ENCODE peak calls at places on chromosomes 5 and 9, in eight cellular contexts. D is stimulated activated CD8-positive, alpha-beta memory T cell treated with anti-CD3 and anti-CD28 coated beads, Interleukin-2, amount 100 ng/mL, for 1 hour; L is NCI-H2081; U is ACHN; K is DMS153; N is HTR-8/SVneo; S is ELR; I is Right ventricle myocardium inferior. J is an unnamed sample.

GRCh38 chr9:35054185-35054835 is 18.1 kb downstream of the VCP start:
- DNase-seq in D (no peak), L (no peak), U (no peak), K (no peak), N (no peak), S (no peak), I (no peak), J (no peak)

GRCh38 chr9:91424403-91425176 is 958 bp upstream of the NFIL3 start:
- DNase-seq in D (peak), L (peak), U (peak), K (peak), N (no peak), S (peak), I (peak), J (peak)

GRCh38 chr5:173456751-173457171 is 128.5 kb upstream of the STC2 start:
- DNase-seq in D (no peak), L (no peak), U (no peak), K (no peak), N (peak), S (peak), I (no peak), J (no peak)

GRCh38 chr9:16293610-16294009 is 576.9 kb downstream of the BNC2 start:
- DNase-seq in D (no peak), L (no peak), U (no peak), K (no peak), N (no peak), S (no peak), I (no peak), J (no peak)

GRCh38 chr5:174503461-174504265 is 220.7 kb upstream of the MSX2 start:
- DNase-seq in D (no peak), L (no peak), U (no peak), K (peak), N (peak), S (peak), I (no peak), J (no peak)

GRCh38 chr5:81852277-81853004 is 101.5 kb upstream of the SSBP2 start:
- DNase-seq in D (no peak), L (peak), U (peak), K (no peak), N (no peak), S (no peak), I (no peak), J (no peak)

GRCh38 chr5:40570408-40571129 is 109.1 kb upstream of the PTGER4 start:
- DNase-seq in D (no peak), L (no peak), U (peak), K (no peak), N (no peak), S (peak), I (no peak), J (no peak)

GRCh38 chr9:136119259-136120118 is 814 bp upstream of the TMEM250 start:
- DNase-seq in D (no peak), L (no peak), U (peak), K (no peak), N (no peak), S (peak), I (no peak), J (no peak)

GRCh38 chr9:123776856-123777560 is 152.9 kb downstream of the DENND1A start:
- DNase-seq in D (no peak), L (peak), U (no peak), K (no peak), N (no peak), S (no peak), I (no peak), J (no peak)

GRCh38 chr5:181170996-181171395 is 23.6 kb downstream of the OR2V2 start:
- DNase-seq in D (no peak), L (no peak), U (peak), K (no peak), N (no peak), S (peak), I (no peak), J (no peak)

GRCh38 chr9:33924978-33925797 is 108.2 kb downstream of the UBE2R2 start:
- DNase-seq in D (no peak), L (peak), U (peak), K (no peak), N (peak), S (peak), I (no peak), J (no peak)

GRCh38 chr5:100900796-100901731 is 2.0 kb downstream of the ST8SIA4 start:
- DNase-seq in D (peak), L (peak), U (peak), K (peak), N (no peak), S (peak), I (peak), J (no peak)

GRCh38 chr5:1519631-1520141 is 4.1 kb downstream of the LPCAT1 start:
- DNase-seq in D (no peak), L (no peak), U (no peak), K (no peak), N (no peak), S (no peak), I (peak), J (peak)

GRCh38 chr5:144275329-144275728 is 104.7 kb downstream of the KCTD16 start:
- DNase-seq in D (no peak), L (peak), U (no peak), K (no peak), N (no peak), S (no peak), I (no peak), J (no peak)

GRCh38 chr5:177317959-177318377 is 6.3 kb upstream of the MXD3 start:
- DNase-seq in D (peak), L (peak), U (peak), K (peak), N (peak), S (peak), I (peak), J (no peak)

GRCh38 chr5:1801061-1801953 is at the start of gene NDUFS6:
- DNase-seq in D (peak), L (peak), U (peak), K (peak), N (peak), S (peak), I (peak), J (no peak)